ENCODE peak calls at places on chromosomes 4 and X, in six cellular contexts. One of them, this sample, is unnamed.

GRCh38 chr4:184801781-184802180 is 24.0 kb downstream of the ACSL1 start:
- DNase-seq in uterus: no peak
- DNase-seq in CD8-positive, alpha-beta T cell: no peak
- DNase-seq in iPS DF 6.9: no peak
- DNase-seq in tibial artery: peak; percentile 24
- DNase-seq in neural progenitor cell: no peak
- DNase-seq in this sample: no peak

GRCh38 chr4:147054241-147054902 is 108.7 kb upstream of the TTC29 start:
- DNase-seq in uterus: no peak
- DNase-seq in CD8-positive, alpha-beta T cell: no peak
- DNase-seq in iPS DF 6.9: no peak
- DNase-seq in tibial artery: no peak
- DNase-seq in neural progenitor cell: no peak
- DNase-seq in this sample: no peak

GRCh38 chrX:110665636-110666035 is 130.0 kb downstream of the CHRDL1 start:
- DNase-seq in uterus: no peak
- DNase-seq in CD8-positive, alpha-beta T cell: no peak
- DNase-seq in iPS DF 6.9: no peak
- DNase-seq in tibial artery: no peak
- DNase-seq in neural progenitor cell: peak; percentile 50
- DNase-seq in this sample: no peak

GRCh38 chrX:149045645-149046210 is 459.4 kb downstream of the IDS start:
- DNase-seq in uterus: no peak
- DNase-seq in CD8-positive, alpha-beta T cell: no peak
- DNase-seq in iPS DF 6.9: no peak
- DNase-seq in tibial artery: no peak
- DNase-seq in neural progenitor cell: no peak
- DNase-seq in this sample: no peak

GRCh38 chr4:1381944-1382541 is 24.2 kb downstream of the NKX1-1 start:
- DNase-seq in uterus: no peak
- DNase-seq in CD8-positive, alpha-beta T cell: no peak
- DNase-seq in iPS DF 6.9: no peak
- DNase-seq in tibial artery: peak; percentile 51
- DNase-seq in neural progenitor cell: peak; percentile 72
- DNase-seq in this sample: no peak

GRCh38 chr4:74188912-74189311 is 31.0 kb downstream of the MTHFD2L start:
- DNase-seq in uterus: no peak
- DNase-seq in CD8-positive, alpha-beta T cell: no peak
- DNase-seq in iPS DF 6.9: no peak
- DNase-seq in tibial artery: no peak
- DNase-seq in neural progenitor cell: no peak
- DNase-seq in this sample: no peak

GRCh38 chr4:69147334-69147733 is 51.1 kb downstream of the UGT2B7 start:
- DNase-seq in uterus: no peak
- DNase-seq in CD8-positive, alpha-beta T cell: no peak
- DNase-seq in iPS DF 6.9: no peak
- DNase-seq in tibial artery: no peak
- DNase-seq in neural progenitor cell: no peak
- DNase-seq in this sample: no peak

GRCh38 chr4:149765630-149766029 is 50.0 kb downstream of the IQCM start:
- DNase-seq in uterus: no peak
- DNase-seq in CD8-positive, alpha-beta T cell: no peak
- DNase-seq in iPS DF 6.9: no peak
- DNase-seq in tibial artery: no peak
- DNase-seq in neural progenitor cell: no peak
- DNase-seq in this sample: no peak

GRCh38 chr4:147518846-147519767 is 38.2 kb downstream of the EDNRA start:
- DNase-seq in uterus: peak; percentile 63
- DNase-seq in CD8-positive, alpha-beta T cell: no peak
- DNase-seq in iPS DF 6.9: peak; percentile 41
- DNase-seq in tibial artery: no peak
- DNase-seq in neural progenitor cell: peak; percentile 77
- DNase-seq in this sample: no peak

GRCh38 chr4:107600993-107601392 is 119.0 kb downstream of the PAPSS1 start:
- DNase-seq in uterus: no peak
- DNase-seq in CD8-positive, alpha-beta T cell: no peak
- DNase-seq in iPS DF 6.9: no peak
- DNase-seq in tibial artery: no peak
- DNase-seq in neural progenitor cell: no peak
- DNase-seq in this sample: no peak

GRCh38 chr4:107599841-107600240 is 120.2 kb downstream of the PAPSS1 start:
- DNase-seq in uterus: no peak
- DNase-seq in CD8-positive, alpha-beta T cell: no peak
- DNase-seq in iPS DF 6.9: no peak
- DNase-seq in tibial artery: no peak
- DNase-seq in neural progenitor cell: no peak
- DNase-seq in this sample: no peak

GRCh38 chr4:107600456-107600855 is 119.6 kb downstream of the PAPSS1 start:
- DNase-seq in uterus: no peak
- DNase-seq in CD8-positive, alpha-beta T cell: no peak
- DNase-seq in iPS DF 6.9: no peak
- DNase-seq in tibial artery: no peak
- DNase-seq in neural progenitor cell: no peak
- DNase-seq in this sample: no peak

DNA sequence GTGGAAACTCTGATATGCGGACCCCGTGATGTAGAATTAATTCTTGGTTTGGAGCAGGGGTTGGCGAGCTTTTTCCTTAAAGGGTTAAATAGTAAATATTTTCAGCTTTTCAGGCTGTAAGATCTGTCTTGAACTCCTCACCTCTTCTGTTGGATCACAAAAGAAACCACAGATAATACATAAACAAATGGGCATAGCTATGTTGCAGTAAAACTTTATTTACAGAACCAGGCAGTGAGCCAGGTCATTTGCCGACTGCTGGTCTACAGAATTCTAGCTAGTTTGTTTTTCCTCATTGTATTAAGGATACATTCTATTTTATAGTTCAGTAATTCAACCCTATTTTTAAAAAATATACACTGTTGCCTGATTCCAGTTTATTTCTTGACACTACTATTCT is 116.6 kb downstream of the PAPSS1 start:
- DNase-seq in uterus: no peak
- DNase-seq in CD8-positive, alpha-beta T cell: no peak
- DNase-seq in iPS DF 6.9: no peak
- DNase-seq in tibial artery: no peak
- DNase-seq in neural progenitor cell: no peak
- DNase-seq in this sample: no peak
- H3K4me1 ChIP-seq in uterus: no peaks in the 10 kb centered on the region
- H3K4me1 ChIP-seq in CD8-positive, alpha-beta T cell: no peaks in the 10 kb centered on the region
- H3K4me1 ChIP-seq in iPS DF 6.9: no peaks in the 10 kb centered on the region
- H3K4me1 ChIP-seq in tibial artery: peaks cover 5% of the 10 kb centered on the region
- H3K4me1 ChIP-seq in neural progenitor cell: no peaks in the 10 kb centered on the region
- H3K4me1 ChIP-seq in this sample: peaks cover 7% of the 10 kb centered on the region

DNA sequence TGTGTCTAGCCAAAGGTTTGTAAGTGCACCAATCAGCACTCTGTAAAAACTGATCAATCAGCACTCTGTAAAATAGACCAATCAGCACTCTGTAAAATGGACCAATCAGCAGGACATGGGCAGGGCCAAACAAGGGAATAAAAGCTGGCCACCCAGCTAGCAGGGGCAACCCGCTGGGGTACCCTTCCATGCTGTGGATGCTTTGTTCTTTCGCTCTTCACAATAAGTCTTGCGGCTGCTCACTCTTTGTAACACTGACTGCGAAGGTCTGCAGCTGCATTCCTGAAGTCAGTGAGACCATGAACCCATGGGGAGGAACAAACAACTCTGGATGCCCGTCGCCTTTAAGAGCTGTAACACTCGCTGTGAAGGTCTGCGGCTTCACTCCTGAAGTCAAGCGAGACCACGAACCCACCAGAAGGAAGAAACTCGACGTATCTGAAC is 14.3 kb downstream of the HNRNPDL start:
- DNase-seq in uterus: no peak
- DNase-seq in CD8-positive, alpha-beta T cell: no peak
- DNase-seq in iPS DF 6.9: no peak
- DNase-seq in tibial artery: no peak
- DNase-seq in neural progenitor cell: peak; percentile 84
- DNase-seq in this sample: no peak
- H3K4me3 ChIP-seq in uterus: no peak overlapping the region
- H3K4me3 ChIP-seq in CD8-positive, alpha-beta T cell: no peak overlapping the region
- H3K4me3 ChIP-seq in iPS DF 6.9: no peak overlapping the region
- H3K4me3 ChIP-seq in tibial artery: no peak overlapping the region
- H3K4me3 ChIP-seq in neural progenitor cell: no peak overlapping the region
- H3K4me3 ChIP-seq in this sample: no peak overlapping the region

DNA sequence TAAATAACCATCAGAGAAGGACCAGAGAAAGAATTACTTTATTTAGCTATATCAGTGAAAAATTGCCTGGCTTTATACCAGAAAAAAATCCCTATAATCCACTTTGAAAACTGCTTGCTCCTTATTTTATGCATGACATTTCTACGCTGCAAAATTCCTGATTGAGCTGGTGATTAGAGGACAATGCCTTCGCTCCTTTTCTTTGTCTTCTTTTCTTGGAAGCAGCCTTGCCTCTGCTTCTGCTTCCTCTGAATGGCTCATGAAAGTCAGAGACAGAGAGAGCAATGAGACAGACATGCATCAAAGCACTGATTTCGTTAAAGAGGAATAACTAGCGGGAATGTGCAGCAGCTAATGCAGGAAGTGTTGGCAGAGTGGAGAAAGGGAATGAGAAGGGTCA is 294.3 kb upstream of the IGFBP7 start:
- DNase-seq in uterus: no peak
- DNase-seq in CD8-positive, alpha-beta T cell: no peak
- DNase-seq in iPS DF 6.9: no peak
- DNase-seq in tibial artery: no peak
- DNase-seq in neural progenitor cell: peak; percentile 60
- DNase-seq in this sample: no peak
- H3K4me1 ChIP-seq in uterus: no peaks in the 10 kb centered on the region
- H3K4me1 ChIP-seq in CD8-positive, alpha-beta T cell: no peaks in the 10 kb centered on the region
- H3K4me1 ChIP-seq in iPS DF 6.9: no peaks in the 10 kb centered on the region
- H3K4me1 ChIP-seq in tibial artery: no peaks in the 10 kb centered on the region
- H3K4me1 ChIP-seq in neural progenitor cell: peaks cover 12% of the 10 kb centered on the region
- H3K4me1 ChIP-seq in this sample: no peaks in the 10 kb centered on the region

DNA sequence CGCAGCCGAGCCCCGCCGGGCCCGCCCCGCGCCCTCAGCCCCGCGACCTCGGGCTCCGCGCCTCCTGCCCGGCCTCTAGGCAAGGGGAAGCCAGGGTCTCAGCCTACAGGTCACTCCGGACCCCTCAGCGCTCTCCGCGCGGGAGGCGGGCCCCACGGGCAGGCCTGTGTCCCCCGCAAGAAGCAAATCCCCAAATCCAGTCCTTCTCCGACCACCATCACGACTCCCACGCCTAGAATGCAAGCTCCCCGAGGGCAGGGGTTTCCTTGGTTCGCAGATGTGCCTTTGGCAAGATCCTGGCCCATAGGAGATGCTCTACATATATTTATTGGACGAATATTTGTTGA is 230 bp upstream of the CCDC149 start:
- DNase-seq in uterus: peak; percentile 23
- DNase-seq in CD8-positive, alpha-beta T cell: no peak
- DNase-seq in iPS DF 6.9: no peak
- DNase-seq in tibial artery: no peak
- DNase-seq in neural progenitor cell: no peak
- DNase-seq in this sample: no peak
- H3K4me3 ChIP-seq in uterus: peak overlapping the region; percentile 66
- H3K4me3 ChIP-seq in CD8-positive, alpha-beta T cell: no peak overlapping the region
- H3K4me3 ChIP-seq in iPS DF 6.9: peak overlapping the region; percentile 43
- H3K4me3 ChIP-seq in tibial artery: peak overlapping the region; percentile 67
- H3K4me3 ChIP-seq in neural progenitor cell: peak overlapping the region; percentile 46
- H3K4me3 ChIP-seq in this sample: peak overlapping the region; percentile 93

GRCh38 chr4:15776871-15777648 is 1.1 kb upstream of the CD38 start:
- DNase-seq in uterus: no peak
- DNase-seq in CD8-positive, alpha-beta T cell: no peak
- DNase-seq in iPS DF 6.9: no peak
- DNase-seq in tibial artery: no peak
- DNase-seq in neural progenitor cell: no peak
- DNase-seq in this sample: no peak
- H3K4me1 ChIP-seq in uterus: no peaks in the 10 kb centered on the region
- H3K4me1 ChIP-seq in CD8-positive, alpha-beta T cell: peaks cover 29% of the 10 kb centered on the region
- H3K4me1 ChIP-seq in iPS DF 6.9: no peaks in the 10 kb centered on the region
- H3K4me1 ChIP-seq in tibial artery: peaks cover 9% of the 10 kb centered on the region
- H3K4me1 ChIP-seq in neural progenitor cell: no peaks in the 10 kb centered on the region
- H3K4me1 ChIP-seq in this sample: peaks cover 2% of the 10 kb centered on the region

DNA sequence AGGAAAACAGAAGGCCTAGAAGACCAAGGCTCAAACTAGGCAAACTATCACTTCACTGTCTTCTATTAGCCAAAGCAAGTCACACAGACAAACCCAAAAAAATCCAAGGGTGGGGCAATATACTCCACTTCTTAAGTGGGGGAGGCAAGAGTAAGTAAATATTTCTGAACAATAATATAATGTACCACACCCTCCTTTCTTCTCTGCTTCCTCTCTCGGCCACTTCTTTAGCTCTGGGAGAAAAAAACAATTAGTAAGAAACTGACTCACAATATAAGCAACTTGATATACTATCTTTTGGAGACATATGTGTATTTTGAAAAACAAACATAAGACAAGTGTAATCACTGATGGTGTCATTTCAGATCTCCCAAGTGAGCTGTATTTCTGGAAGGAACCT is 14.8 kb downstream of the DCAF8L1 start:
- DNase-seq in uterus: no peak
- DNase-seq in CD8-positive, alpha-beta T cell: no peak
- DNase-seq in iPS DF 6.9: no peak
- DNase-seq in tibial artery: no peak
- DNase-seq in neural progenitor cell: no peak
- DNase-seq in this sample: no peak
- H3K4me3 ChIP-seq in uterus: no peak overlapping the region
- H3K4me3 ChIP-seq in CD8-positive, alpha-beta T cell: no peak overlapping the region
- H3K4me3 ChIP-seq in iPS DF 6.9: no peak overlapping the region
- H3K4me3 ChIP-seq in tibial artery: no peak overlapping the region
- H3K4me3 ChIP-seq in neural progenitor cell: no peak overlapping the region
- H3K4me3 ChIP-seq in this sample: no peak overlapping the region

This sample was measured in ascending aorta.